ENCODE peak calls at places on chromosomes 16 and 17, in four cellular contexts. F is breast epithelium, H is H1, O is stomach. G is an unnamed sample.

GRCh38 chr17:17467021-17467420 is 9.8 kb upstream of the MED9 start:
- DNase-seq in F (no peak), H (no peak), O (no peak), G (no peak)

GRCh38 chr16:24685539-24686432 is 43.7 kb upstream of the TNRC6A start:
- DNase-seq in F (no peak), H (no peak), O (peak; percentile 33), G (no peak)

GRCh38 chr17:30520436-30520835 is 43.2 kb downstream of the GOSR1 start:
- DNase-seq in F (no peak), H (no peak), O (no peak), G (no peak)

GRCh38 chr17:76560877-76561221 is 21.0 kb downstream of the PRCD start:
- DNase-seq in F (no peak), H (no peak), O (no peak), G (no peak)

GRCh38 chr16:11543676-11544393 is 42.9 kb downstream of the LITAF start:
- DNase-seq in F (no peak), H (no peak), O (no peak), G (no peak)

GRCh38 chr16:81595676-81596292 is 151.2 kb downstream of the CMIP start:
- DNase-seq in F (no peak), H (no peak), O (no peak), G (no peak)

GRCh38 chr16:67842509-67843342 is 606 bp downstream of the THAP11 start:
- DNase-seq in F (no peak), H (no peak), O (peak; percentile 49), G (peak; percentile 69)

GRCh38 chr16:29877266-29877961 is 14.4 kb upstream of the CDIPT start:
- DNase-seq in F (no peak), H (peak; percentile 99), O (no peak), G (peak; percentile 19)

GRCh38 chr17:37392024-37392590 is 14.5 kb downstream of the ACACA start:
- DNase-seq in F (no peak), H (no peak), O (no peak), G (no peak)

GRCh38 chr16:19463468-19464315 is 46.0 kb downstream of the TMC5 start:
- DNase-seq in F (no peak), H (no peak), O (peak; percentile 39), G (no peak)

GRCh38 chr16:56938664-56939513 is 6.9 kb downstream of the HERPUD1 start:
- DNase-seq in F (no peak), H (no peak), O (no peak), G (no peak)

GRCh38 chr17:54899721-54900456 is 763 bp upstream of the TOM1L1 start:
- DNase-seq in F (no peak), H (peak; percentile 29), O (no peak), G (no peak)
- H3K4me3 ChIP-seq in F (peak overlapping the region; percentile 73), H (peak overlapping the region; percentile 89), O (no peak overlapping the region), G (peak overlapping the region; percentile 64)

GRCh38 chr16:84306564-84306963 is 11.9 kb downstream of the WFDC1 start:
- DNase-seq in F (no peak), H (no peak), O (no peak), G (no peak)

GRCh38 chr16:84299734-84300440 is 5.2 kb downstream of the WFDC1 start:
- DNase-seq in F (no peak), H (peak; percentile 51), O (no peak), G (no peak)

GRCh38 chr16:84302111-84302954 is 7.7 kb downstream of the WFDC1 start:
- DNase-seq in F (no peak), H (no peak), O (no peak), G (no peak)

GRCh38 chr16:84303023-84303422 is 8.3 kb downstream of the WFDC1 start:
- DNase-seq in F (no peak), H (no peak), O (no peak), G (no peak)

GRCh38 chr16:84303516-84303915 is 8.8 kb downstream of the WFDC1 start:
- DNase-seq in F (no peak), H (no peak), O (no peak), G (no peak)
- H3K27ac ChIP-seq in F (no peak overlapping the region), H (no peak overlapping the region), O (peak overlapping the region; percentile 75), G (no peak overlapping the region)

DNA sequence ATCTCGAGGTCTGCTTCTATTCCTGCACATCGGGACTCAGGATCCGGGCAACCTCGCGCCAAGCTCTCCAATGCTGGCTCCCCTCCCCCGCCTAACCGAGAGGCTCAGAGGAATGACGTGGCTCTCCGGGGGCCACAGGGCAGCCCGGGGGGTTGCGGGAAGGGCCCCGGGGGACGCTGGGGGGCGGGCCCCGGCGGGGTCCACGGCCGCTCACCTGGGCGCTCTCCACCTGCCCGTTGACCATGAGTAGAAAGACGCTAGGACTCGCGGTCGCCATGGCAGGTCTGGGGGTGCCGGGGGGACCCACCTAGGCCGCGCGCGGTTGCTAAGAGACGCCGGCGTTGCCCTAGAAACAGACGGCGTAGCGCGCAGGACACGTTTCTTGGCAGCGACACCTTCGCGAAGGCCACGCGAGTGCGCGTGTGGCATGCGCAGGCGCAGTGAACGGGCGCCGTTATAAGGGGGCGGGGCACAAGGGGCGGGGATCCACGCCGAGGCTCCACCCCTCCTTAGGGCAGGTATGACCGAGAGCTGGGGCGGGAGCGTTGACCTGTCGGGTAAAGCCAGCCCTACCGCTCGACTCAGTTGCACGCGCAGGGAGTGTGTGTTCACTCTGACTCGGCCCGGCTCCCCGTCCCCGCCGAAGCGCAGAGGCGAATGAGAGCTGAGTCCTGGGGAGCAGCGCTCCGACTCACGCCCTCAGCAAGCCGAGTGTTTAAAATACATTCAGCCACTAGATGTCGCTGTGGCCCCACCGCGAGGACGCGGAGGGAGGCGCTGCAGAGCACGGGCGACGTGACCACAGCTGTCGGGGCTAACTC is at the start of gene B9D1:
- DNase-seq in F (peak; percentile 93), H (peak; percentile 73), O (peak; percentile 96), G (peak; percentile 65)
- TF ChIP-seq POLR2AphosphoS5 in F (peak; percentile 84), H (peak; percentile 25), O (peak; percentile 85), G (no peak)

DNA sequence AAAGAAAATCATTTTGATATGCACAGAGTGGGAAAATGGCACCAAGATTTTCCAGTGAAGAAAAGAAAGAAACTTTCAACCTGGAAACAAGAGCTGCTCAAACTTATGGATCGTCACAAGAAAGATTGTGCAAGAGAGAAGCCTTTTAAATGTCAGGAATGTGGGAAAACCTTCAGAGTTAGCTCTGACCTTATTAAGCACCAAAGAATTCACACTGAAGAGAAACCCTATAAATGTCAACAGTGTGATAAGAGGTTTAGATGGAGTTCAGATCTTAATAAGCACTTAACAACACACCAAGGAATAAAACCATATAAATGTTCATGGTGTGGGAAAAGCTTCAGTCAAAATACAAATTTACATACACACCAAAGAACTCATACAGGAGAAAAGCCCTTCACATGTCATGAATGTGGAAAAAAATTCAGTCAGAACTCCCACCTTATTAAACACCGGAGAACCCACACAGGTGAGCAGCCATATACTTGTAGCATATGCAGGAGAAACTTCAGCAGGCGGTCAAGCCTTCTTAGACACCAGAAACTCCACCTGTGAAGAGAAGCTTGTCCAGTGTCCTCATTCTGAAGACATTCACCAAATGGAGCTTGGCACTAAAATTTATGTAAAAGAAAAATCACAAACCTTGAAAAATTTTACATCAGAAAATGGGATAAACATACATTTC is 12.2 kb downstream of the ZNF75A start:
- DNase-seq in F (no peak), H (no peak), O (no peak), G (no peak)
- H3K4me3 ChIP-seq in F (no peak overlapping the region), H (no peak overlapping the region), O (no peak overlapping the region), G (no peak overlapping the region)

DNA sequence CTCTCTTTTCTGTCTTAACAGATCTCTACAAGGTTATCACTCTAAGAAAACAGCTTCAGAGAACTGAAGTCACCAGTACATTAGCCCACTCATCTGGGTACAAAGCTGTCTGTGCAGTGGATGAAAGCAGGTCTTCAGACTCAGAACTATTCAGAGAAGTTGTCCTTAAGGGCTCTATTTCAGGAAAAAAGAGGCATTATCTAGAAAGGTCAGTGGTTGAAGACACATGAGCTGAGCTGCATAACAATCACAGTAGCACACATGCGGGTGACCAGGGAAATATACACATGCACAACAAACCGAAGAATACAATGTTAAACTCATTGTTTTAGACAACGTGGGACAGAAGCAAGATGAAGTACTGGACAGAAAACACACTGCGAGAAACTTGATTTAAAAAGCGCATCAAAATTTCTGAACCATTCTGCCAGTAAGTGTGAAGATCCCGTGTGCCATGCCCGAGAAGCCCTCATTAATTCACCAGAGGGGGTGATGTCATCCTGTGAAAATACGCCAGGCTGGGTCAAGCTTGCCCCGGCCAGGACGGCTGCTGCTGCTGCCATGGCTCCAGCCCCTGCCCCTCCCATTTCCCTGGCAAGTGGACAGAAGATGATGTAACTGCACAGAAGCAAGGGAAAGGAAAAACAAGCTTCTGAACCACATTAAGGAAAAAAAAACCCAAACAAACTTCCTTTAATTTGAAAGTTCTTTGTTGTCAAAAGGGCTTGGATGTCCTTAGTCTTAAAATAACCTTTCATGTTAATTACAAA is 10.1 kb downstream of the DYNC1LI2 start:
- DNase-seq in F (peak; percentile 85), H (no peak), O (peak; percentile 91), G (no peak)
- H3K27ac ChIP-seq in F (peak overlapping the region; percentile 81), H (no peak overlapping the region), O (peak overlapping the region; percentile 90), G (peak overlapping the region; percentile 24)